ENCODE peak calls at places on chromosomes 5 and 9, in seven cellular contexts. H, Q, J, F, K, V and D are unnamed samples.
A peak's percentile ranks its signal among the peaks of the same experiment; 100 is the strongest.

GRCh38 chr5:1865948-1866347 is 16.8 kb downstream of the IRX4 start:
- DNase-seq in H (no peak), Q (no peak), J (no peak), F (no peak), K (no peak), V (no peak), D (no peak)

GRCh38 chr9:76298497-76299144 is 95.6 kb downstream of the RFK start:
- DNase-seq in H (no peak), Q (no peak), J (no peak), F (peak; percentile 11), K (no peak), V (no peak), D (no peak)

GRCh38 chr5:54792611-54793404 is 192.6 kb downstream of the ESM1 start:
- DNase-seq in H (no peak), Q (no peak), J (no peak), F (peak; percentile 17), K (no peak), V (no peak), D (no peak)

GRCh38 chr5:180396931-180397330 is 43.8 kb upstream of the GFPT2 start:
- DNase-seq in H (no peak), Q (peak; percentile 45), J (no peak), F (no peak), K (no peak), V (no peak), D (no peak)

GRCh38 chr5:113463032-113463431 is 25.2 kb downstream of the MCC start:
- DNase-seq in H (no peak), Q (no peak), J (no peak), F (no peak), K (no peak), V (no peak), D (no peak)

GRCh38 chr9:116027096-116027495 is 126.5 kb upstream of the PAPPA start:
- DNase-seq in H (no peak), Q (no peak), J (peak; percentile 15), F (peak; percentile 24), K (no peak), V (no peak), D (no peak)

GRCh38 chr9:134781895-134782294 is 98.7 kb upstream of the FCN2 start:
- DNase-seq in H (peak; percentile 50), Q (no peak), J (no peak), F (no peak), K (no peak), V (peak; percentile 60), D (no peak)

GRCh38 chr5:56278267-56278826 is 45.2 kb upstream of the ANKRD55 start:
- DNase-seq in H (no peak), Q (no peak), J (no peak), F (peak; percentile 99), K (peak; percentile 68), V (no peak), D (no peak)

GRCh38 chr5:69364414-69364813 is 4.9 kb downstream of the AK6 start:
- DNase-seq in H (no peak), Q (no peak), J (no peak), F (no peak), K (no peak), V (no peak), D (no peak)

GRCh38 chr5:123937230-123937629 is 425.3 kb downstream of the CSNK1G3 start:
- DNase-seq in H (peak; percentile 21), Q (no peak), J (no peak), F (peak; percentile 18), K (peak; percentile 40), V (peak; percentile 39), D (no peak)

GRCh38 chr5:61416410-61416809 is 84.4 kb downstream of the ZSWIM6 start:
- DNase-seq in H (no peak), Q (no peak), J (no peak), F (no peak), K (no peak), V (no peak), D (no peak)

GRCh38 chr5:82639393-82640144 is 361.4 kb upstream of the RPS23 start:
- DNase-seq in H (no peak), Q (no peak), J (no peak), F (peak; percentile 36), K (peak; percentile 5), V (no peak), D (no peak)

GRCh38 chr5:87048156-87048555 is 219.5 kb upstream of the RASA1 start:
- DNase-seq in H (no peak), Q (no peak), J (no peak), F (no peak), K (peak; percentile 12), V (no peak), D (no peak)

GRCh38 chr5:154857091-154857533 is 1.3 kb upstream of the CNOT8 start:
- DNase-seq in H (no peak), Q (peak; percentile 95), J (no peak), F (no peak), K (no peak), V (no peak), D (no peak)

GRCh38 chr5:180143656-180144364 is 65.2 kb downstream of the RASGEF1C start:
- DNase-seq in H (no peak), Q (no peak), J (no peak), F (no peak), K (no peak), V (no peak), D (no peak)

GRCh38 chr9:135615666-135616620 is 23.4 kb downstream of the GLT6D1 start:
- DNase-seq in H (no peak), Q (no peak), J (no peak), F (no peak), K (no peak), V (no peak), D (peak; percentile 22)

GRCh38 chr5:145660897-145661650 is 174.1 kb downstream of the PRELID2 start:
- DNase-seq in H (no peak), Q (no peak), J (no peak), F (peak; percentile 55), K (no peak), V (no peak), D (no peak)

GRCh38 chr9:114718801-114719221 is 36.8 kb upstream of the TEX48 start:
- DNase-seq in H (no peak), Q (no peak), J (no peak), F (peak; percentile 45), K (no peak), V (no peak), D (no peak)

GRCh38 chr5:154755361-154756202 is at the start of gene LARP1:
- DNase-seq in H (peak; percentile 61), Q (peak; percentile 78), J (no peak), F (no peak), K (no peak), V (no peak), D (peak; percentile 35)

GRCh38 chr5:175823731-175824525 is 47.5 kb upstream of the CPLX2 start:
- DNase-seq in H (peak; percentile 35), Q (no peak), J (no peak), F (no peak), K (no peak), V (peak; percentile 34), D (no peak)

GRCh38 chr9:99031319-99031718 is 73.6 kb upstream of the TGFBR1 start:
- DNase-seq in H (no peak), Q (no peak), J (no peak), F (no peak), K (no peak), V (no peak), D (no peak)

GRCh38 chr5:169218862-169219261 is 82.1 kb downstream of the SLIT3 start:
- DNase-seq in H (no peak), Q (no peak), J (no peak), F (no peak), K (no peak), V (no peak), D (no peak)

GRCh38 chr5:113678924-113679575 is 165.6 kb downstream of the YTHDC2 start:
- DNase-seq in H (peak; percentile 75), Q (no peak), J (no peak), F (peak; percentile 16), K (peak; percentile 24), V (peak; percentile 38), D (no peak)

GRCh38 chr9:96720435-96720834 is 57.5 kb downstream of the ZNF510 start:
- DNase-seq in H (no peak), Q (no peak), J (no peak), F (no peak), K (no peak), V (no peak), D (no peak)

GRCh38 chr5:139808481-139809330 is 13.1 kb downstream of the PSD2 start:
- DNase-seq in H (peak; percentile 83), Q (no peak), J (no peak), F (no peak), K (peak; percentile 2), V (peak; percentile 74), D (no peak)
- TF ChIP-seq CTCF in H (no peak), Q (no peak), J (no peak), F (no peak), K (no peak), V (no peak), D (no peak)

GRCh38 chr5:50440651-50441478 is at the start of gene EMB:
- DNase-seq in H (peak; percentile 65), Q (no peak), J (no peak), F (peak; percentile 24), K (no peak), V (peak; percentile 84), D (peak; percentile 69)
- TF ChIP-seq CTCF in H (no peak), Q (no peak), J (no peak), F (no peak), K (peak; percentile 3), V (no peak), D (no peak)

GRCh38 chr5:103224118-103224893 is 34.3 kb upstream of the MACIR start:
- DNase-seq in H (peak; percentile 67), Q (no peak), J (peak; percentile 19), F (peak; percentile 50), K (peak; percentile 52), V (peak; percentile 65), D (no peak)
- TF ChIP-seq CTCF in H (peak; percentile 77), Q (peak; percentile 51), J (peak; percentile 43), F (peak; percentile 72), K (peak; percentile 67), V (peak; percentile 67), D (peak; percentile 57)

GRCh38 chr9:124290743-124291554 is 33.2 kb downstream of the NEK6 start:
- DNase-seq in H (no peak), Q (no peak), J (no peak), F (no peak), K (no peak), V (no peak), D (no peak)

GRCh38 chr9:124286292-124286931 is 28.7 kb downstream of the NEK6 start:
- DNase-seq in H (no peak), Q (no peak), J (no peak), F (peak; percentile 95), K (peak; percentile 44), V (no peak), D (no peak)

GRCh38 chr9:124292696-124293593 is 35.2 kb downstream of the NEK6 start:
- DNase-seq in H (no peak), Q (no peak), J (no peak), F (no peak), K (no peak), V (no peak), D (no peak)

GRCh38 chr9:124291801-124292396 is 34.1 kb downstream of the NEK6 start:
- DNase-seq in H (peak; percentile 80), Q (peak; percentile 79), J (no peak), F (no peak), K (no peak), V (no peak), D (no peak)

DNA sequence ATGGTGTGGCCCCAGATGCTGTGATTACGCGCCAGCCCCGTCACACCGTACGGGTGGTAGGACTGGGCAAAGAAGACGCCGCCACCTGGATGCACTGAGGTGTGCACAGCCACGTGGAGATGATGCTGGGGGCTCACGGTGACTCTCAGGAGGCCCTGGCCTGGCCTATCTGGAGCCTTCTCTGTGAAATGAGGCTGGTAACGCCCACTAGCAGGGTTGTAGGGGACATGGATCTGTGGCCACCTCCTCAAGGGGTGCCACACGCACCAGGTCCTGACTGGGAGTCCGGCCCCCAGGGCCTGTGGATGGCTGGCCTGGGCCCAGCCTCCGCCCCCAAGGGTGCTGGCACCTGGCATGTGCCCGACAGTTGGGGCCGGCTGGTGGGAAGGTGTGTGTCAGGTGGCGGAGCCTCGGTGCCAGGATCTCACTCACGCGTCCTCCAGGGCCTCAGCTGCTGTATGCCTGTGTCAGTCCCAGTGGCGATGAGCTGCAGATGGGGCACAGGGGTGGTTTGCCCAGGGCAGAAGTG is 32.4 kb downstream of the NEK6 start:
- DNase-seq in H (no peak), Q (no peak), J (no peak), F (no peak), K (no peak), V (no peak), D (no peak)
- TF ChIP-seq CTCF in H (no peak), Q (no peak), J (no peak), F (no peak), K (no peak), V (no peak), D (no peak)